ENCODE peak calls at places on chromosome 11, in nine cellular contexts. U is spleen, D is upper lobe of left lung, G is HCT116, B is GM23338, N is breast epithelium, S is H1, W is stomach, Y is transverse colon. O is an unnamed sample.

GRCh38 chr11:88352139-88352538 is 14.6 kb upstream of the CTSC start:
- DNase-seq in U (no peak), D (no peak), G (no peak), B (no peak), N (no peak), S (no peak), W (no peak), Y (no peak), O (no peak)

GRCh38 chr11:133905677-133906156 is 51.1 kb downstream of the IGSF9B start:
- DNase-seq in U (peak), D (no peak), G (no peak), B (no peak), N (peak), S (no peak), W (no peak), Y (no peak), O (no peak)

GRCh38 chr11:112579282-112579681 is 318.6 kb upstream of the PLET1 start:
- DNase-seq in U (no peak), D (no peak), G (no peak), B (no peak), N (no peak), S (no peak), W (no peak), Y (no peak), O (peak)

GRCh38 chr11:12213920-12214319 is 103.5 kb downstream of the MICAL2 start:
- DNase-seq in U (no peak), D (no peak), G (no peak), B (no peak), N (no peak), S (no peak), W (no peak), Y (no peak), O (no peak)

GRCh38 chr11:34358258-34358665 is 452 bp upstream of the ABTB2 start:
- DNase-seq in U (peak), D (peak), G (peak), B (peak), N (no peak), S (no peak), W (peak), Y (peak), O (peak)

GRCh38 chr11:126246636-126247035 is 22.1 kb downstream of the SRPRA start:
- DNase-seq in U (no peak), D (no peak), G (no peak), B (no peak), N (no peak), S (no peak), W (no peak), Y (no peak), O (no peak)

GRCh38 chr11:114564836-114565235 is 5.2 kb upstream of the NXPE1 start:
- DNase-seq in U (no peak), D (no peak), G (no peak), B (no peak), N (no peak), S (no peak), W (no peak), Y (no peak), O (no peak)

GRCh38 chr11:20243974-20244373 is 83.7 kb upstream of the DBX1 start:
- DNase-seq in U (no peak), D (no peak), G (no peak), B (no peak), N (no peak), S (no peak), W (no peak), Y (no peak), O (no peak)

GRCh38 chr11:78725200-78725599 is 150.5 kb upstream of the NARS2 start:
- DNase-seq in U (no peak), D (no peak), G (no peak), B (no peak), N (no peak), S (no peak), W (no peak), Y (no peak), O (no peak)

GRCh38 chr11:74636633-74637184 is 44.3 kb downstream of the POLD3 start:
- DNase-seq in U (no peak), D (no peak), G (peak), B (no peak), N (no peak), S (no peak), W (no peak), Y (no peak), O (no peak)
- TF ChIP-seq POLR2AphosphoS5 in U (no peak), D (no peak), G (no peak), B (no peak), N (no peak), S (no peak), W (no peak), Y (no peak), O (no peak)

GRCh38 chr11:306645-307371 is 808 bp upstream of the IFITM2 start:
- DNase-seq in U (peak), D (no peak), G (no peak), B (no peak), N (no peak), S (no peak), W (no peak), Y (no peak), O (no peak)

GRCh38 chr11:303359-303758 is 4.0 kb upstream of the IFITM5 start:
- DNase-seq in U (peak), D (no peak), G (no peak), B (no peak), N (no peak), S (no peak), W (no peak), Y (no peak), O (no peak)

GRCh38 chr11:304915-305833 is 2.4 kb upstream of the IFITM2 start:
- DNase-seq in U (peak), D (peak), G (no peak), B (peak), N (no peak), S (no peak), W (peak), Y (peak), O (no peak)

GRCh38 chr11:305834-306211 is 1.8 kb upstream of the IFITM2 start:
- DNase-seq in U (peak), D (no peak), G (no peak), B (no peak), N (no peak), S (no peak), W (no peak), Y (no peak), O (no peak)

GRCh38 chr11:304061-304506 is 3.5 kb upstream of the IFITM2 start:
- DNase-seq in U (peak), D (no peak), G (no peak), B (no peak), N (no peak), S (no peak), W (no peak), Y (no peak), O (no peak)
- H3K4me3 ChIP-seq in U (no peak), D (no peak), G (no peak), B (no peak), N (no peak), S (no peak), W (no peak), Y (no peak), O (no peak)

GRCh38 chr11:74675761-74676160 is 55.5 kb downstream of the CHRDL2 start:
- DNase-seq in U (no peak), D (no peak), G (no peak), B (no peak), N (no peak), S (no peak), W (no peak), Y (no peak), O (no peak)

GRCh38 chr11:74671520-74672196 is 59.6 kb downstream of the CHRDL2 start:
- DNase-seq in U (no peak), D (no peak), G (no peak), B (no peak), N (peak), S (no peak), W (no peak), Y (no peak), O (peak)

GRCh38 chr11:74672332-74672955 is 58.8 kb downstream of the CHRDL2 start:
- DNase-seq in U (no peak), D (no peak), G (no peak), B (no peak), N (no peak), S (no peak), W (no peak), Y (no peak), O (peak)

GRCh38 chr11:74673956-74674355 is 57.3 kb downstream of the CHRDL2 start:
- DNase-seq in U (peak), D (no peak), G (no peak), B (no peak), N (peak), S (no peak), W (no peak), Y (no peak), O (no peak)

DNA sequence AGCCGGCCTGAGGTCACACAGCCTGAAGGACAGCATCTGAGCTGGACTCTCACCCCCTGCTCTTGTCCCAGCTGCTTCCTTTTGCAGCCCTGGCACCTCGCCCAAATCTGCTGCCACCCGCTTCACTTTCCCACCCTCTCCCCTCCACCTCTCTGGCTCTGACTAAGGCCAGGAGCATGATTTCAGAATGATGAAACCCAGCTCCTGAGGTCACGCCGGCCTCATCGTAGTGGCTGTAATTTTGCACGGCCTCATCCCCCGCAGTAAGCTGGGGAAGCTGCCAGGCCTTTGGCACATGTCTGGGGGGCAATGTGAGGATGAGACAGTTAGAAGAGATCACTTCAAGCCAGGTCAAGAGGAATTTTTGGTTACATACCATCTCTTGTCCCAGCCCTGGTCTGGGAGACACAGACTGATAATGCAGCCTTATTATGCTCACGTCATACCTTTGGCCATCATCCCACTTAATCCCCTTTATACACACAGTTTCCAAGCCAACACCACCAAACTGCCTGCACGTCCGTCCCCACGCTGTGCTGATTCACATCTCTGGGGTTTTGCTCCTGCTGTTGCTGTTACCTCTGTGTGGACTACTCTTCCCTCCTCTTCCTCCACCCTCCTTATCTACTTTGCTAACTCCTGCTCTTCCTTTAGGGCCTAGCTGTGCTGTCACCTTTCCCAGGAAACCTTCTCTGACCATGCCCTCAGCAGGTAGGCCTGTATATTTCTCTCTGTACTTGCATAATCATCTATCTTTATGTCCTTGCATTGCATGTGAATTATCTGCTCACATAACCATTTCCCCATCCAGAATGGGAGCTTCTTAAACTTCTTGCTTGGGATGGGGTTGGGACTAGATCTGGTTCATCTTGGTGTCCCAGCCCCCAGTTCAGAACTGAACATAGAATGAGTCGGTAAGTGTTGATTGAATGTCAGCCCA is 58.0 kb downstream of the CHRDL2 start:
- DNase-seq in U (peak), D (no peak), G (no peak), B (no peak), N (peak), S (no peak), W (peak), Y (peak), O (peak)
- TF ChIP-seq POLR2AphosphoS5 in U (peak), D (peak), G (no peak), B (no peak), N (no peak), S (no peak), W (peak), Y (peak), O (peak)

DNA sequence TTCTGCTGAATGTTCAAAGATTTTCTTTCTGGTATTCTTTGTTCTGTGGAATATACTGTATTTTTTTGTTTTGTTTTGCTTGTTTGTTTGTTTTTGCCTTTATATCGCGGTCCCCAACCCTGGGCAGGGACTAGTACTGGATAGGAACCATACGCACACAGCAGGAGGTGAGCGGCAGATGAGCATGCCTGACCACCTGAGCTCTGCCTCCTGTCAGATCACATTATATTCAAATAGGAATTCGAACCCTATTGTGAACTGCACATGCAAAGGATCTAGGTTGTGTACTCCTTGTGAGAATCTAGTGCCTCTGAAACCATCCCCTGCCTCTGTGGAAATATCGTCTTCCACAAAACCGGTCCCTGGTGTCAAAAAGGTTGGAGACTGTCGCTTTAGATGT is 83.3 kb upstream of the ANO3 start:
- DNase-seq in U (no peak), D (no peak), G (no peak), B (no peak), N (no peak), S (no peak), W (no peak), Y (no peak), O (no peak)
- H3K4me3 ChIP-seq in U (no peak), D (no peak), G (no peak), B (no peak), N (no peak), S (no peak), W (no peak), Y (no peak), O (no peak)

GRCh38 chr11:6052374-6052773 is 21.8 kb upstream of the OR56A1 start:
- DNase-seq in U (no peak), D (no peak), G (no peak), B (peak), N (no peak), S (no peak), W (no peak), Y (no peak), O (no peak)

GRCh38 chr11:6061475-6061874 is 30.9 kb upstream of the OR56A1 start:
- DNase-seq in U (no peak), D (no peak), G (no peak), B (no peak), N (no peak), S (no peak), W (no peak), Y (no peak), O (no peak)

GRCh38 chr11:6062691-6063358 is 32.3 kb upstream of the OR56A1 start:
- DNase-seq in U (no peak), D (no peak), G (no peak), B (no peak), N (no peak), S (no peak), W (no peak), Y (no peak), O (no peak)

GRCh38 chr11:6055569-6055968 is 25.0 kb upstream of the OR56A1 start:
- DNase-seq in U (no peak), D (no peak), G (no peak), B (no peak), N (no peak), S (no peak), W (no peak), Y (no peak), O (no peak)

GRCh38 chr11:6057452-6057851 is 26.9 kb upstream of the OR56A1 start:
- DNase-seq in U (no peak), D (no peak), G (no peak), B (no peak), N (no peak), S (no peak), W (no peak), Y (no peak), O (no peak)
- TF ChIP-seq POLR2AphosphoS5 in U (no peak), D (no peak), G (no peak), B (no peak), N (no peak), S (no peak), W (no peak), Y (no peak), O (no peak)

DNA sequence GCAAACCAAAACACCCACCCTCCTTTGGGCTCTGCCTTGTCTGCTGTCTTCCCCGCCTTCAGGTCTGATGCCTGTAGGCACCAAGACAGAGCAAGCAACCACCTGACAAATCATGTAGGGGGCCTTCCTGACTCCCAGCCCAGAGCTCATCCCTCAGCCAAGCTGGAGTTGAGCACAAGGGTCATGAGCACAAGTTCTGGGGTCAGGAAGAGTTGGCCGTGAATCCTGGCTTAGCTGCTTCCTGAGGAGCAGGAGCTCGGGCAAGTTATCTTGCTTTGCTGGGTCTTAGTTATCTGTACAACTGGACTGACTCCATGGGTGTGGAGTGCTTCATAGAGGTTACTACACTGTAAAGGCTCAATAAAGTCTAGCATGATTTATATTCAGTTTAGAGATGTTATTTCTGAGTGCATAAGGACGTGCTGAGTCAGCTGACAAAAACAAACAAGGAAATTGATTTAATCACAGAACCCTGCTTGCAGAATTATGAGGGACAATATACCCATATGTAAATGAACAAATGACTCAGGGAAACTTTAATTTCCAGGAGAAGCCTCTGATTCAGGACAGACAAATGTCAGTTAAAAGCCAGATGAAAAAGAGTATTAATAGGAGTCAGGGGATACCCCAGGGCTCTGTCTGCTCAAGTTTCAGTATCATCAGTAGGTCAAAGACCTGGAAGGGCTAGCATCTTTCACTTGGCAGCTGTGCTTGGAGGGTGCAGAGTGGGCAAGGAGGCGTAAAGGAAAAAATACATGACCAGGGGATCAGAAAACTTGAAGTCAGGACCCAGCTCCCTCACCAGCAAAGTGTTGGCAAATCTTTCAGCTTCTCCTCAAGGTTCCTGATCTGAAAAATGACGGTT is 15.1 kb upstream of the APOA1 start:
- DNase-seq in U (peak), D (no peak), G (no peak), B (no peak), N (no peak), S (no peak), W (no peak), Y (peak), O (no peak)
- H3K4me3 ChIP-seq in U (no peak), D (no peak), G (no peak), B (no peak), N (no peak), S (no peak), W (no peak), Y (no peak), O (no peak)

DNA sequence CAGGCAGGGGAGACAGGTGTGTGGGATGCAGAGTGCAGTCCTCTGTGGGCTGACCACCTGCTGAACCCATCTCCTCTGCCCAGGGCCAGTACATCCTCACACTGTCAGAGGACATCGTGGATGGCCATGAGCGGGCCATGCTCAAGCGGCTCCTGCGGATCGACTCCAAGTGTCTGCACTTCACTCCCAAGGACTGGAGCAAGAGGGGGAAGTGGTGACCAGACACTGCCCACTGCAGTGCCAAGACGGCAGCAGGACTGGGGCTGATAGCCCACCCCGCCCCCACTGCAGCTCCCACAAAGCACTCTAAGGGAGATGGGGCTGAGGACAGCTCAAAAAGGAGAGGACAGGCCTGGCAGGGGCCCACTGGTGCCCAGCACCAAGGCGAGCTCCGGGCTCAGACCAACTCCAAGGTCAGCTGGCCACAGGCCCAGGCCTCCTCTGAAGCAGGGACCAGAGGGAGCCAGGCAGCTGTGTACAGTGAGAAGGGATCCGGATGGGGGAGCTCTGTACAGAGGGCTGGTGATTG is 1.6 kb downstream of the RNASEH2C start:
- DNase-seq in U (no peak), D (no peak), G (no peak), B (no peak), N (no peak), S (no peak), W (peak), Y (no peak), O (no peak)
- TF ChIP-seq POLR2AphosphoS5 in U (no peak), D (no peak), G (no peak), B (no peak), N (no peak), S (no peak), W (no peak), Y (no peak), O (no peak)

GRCh38 chr11:63614136-63614664 is at the start of gene PLAAT3:
- DNase-seq in U (peak), D (peak), G (peak), B (peak), N (peak), S (peak), W (peak), Y (peak), O (no peak)
- H3K4me3 ChIP-seq in U (peak), D (peak), G (peak), B (peak), N (peak), S (peak), W (peak), Y (peak), O (peak)

GRCh38 chr11:117217685-117218084 is 14.2 kb downstream of the PCSK7 start:
- DNase-seq in U (no peak), D (no peak), G (no peak), B (no peak), N (peak), S (no peak), W (no peak), Y (no peak), O (no peak)

GRCh38 chr11:117219455-117219854 is 12.4 kb downstream of the PCSK7 start:
- DNase-seq in U (no peak), D (no peak), G (no peak), B (no peak), N (peak), S (no peak), W (no peak), Y (peak), O (no peak)

GRCh38 chr11:117219001-117219400 is 12.9 kb downstream of the PCSK7 start:
- DNase-seq in U (no peak), D (no peak), G (no peak), B (no peak), N (peak), S (no peak), W (no peak), Y (no peak), O (no peak)

GRCh38 chr11:117218133-117218915 is 13.5 kb downstream of the PCSK7 start:
- DNase-seq in U (peak), D (no peak), G (no peak), B (no peak), N (peak), S (no peak), W (no peak), Y (peak), O (no peak)

GRCh38 chr11:117217141-117217609 is 14.7 kb downstream of the PCSK7 start:
- DNase-seq in U (no peak), D (no peak), G (no peak), B (no peak), N (peak), S (no peak), W (no peak), Y (no peak), O (no peak)
- TF ChIP-seq POLR2AphosphoS5 in U (peak), D (no peak), G (no peak), B (no peak), N (peak), S (no peak), W (peak), Y (peak), O (peak)

O was measured in esophagus muscularis mucosa.